ENCODE peak calls at places on chromosomes 11 and 22, in ten cellular contexts. X is brain microvascular endothelial cell; M is GM03348; T is heart right ventricle; S is SHP77 treated with DMSO at 0.1 percent for 48 hours; Q is fibroblast of the aortic adventitia; K is progenitor cell of endocrine pancreas; V is stimulated activated CD8-positive, alpha-beta memory T cell treated with anti-CD3 and anti-CD28 coated beads, Interleukin-2, amount 100 ng/mL, for 1 hour; D is brain pericyte; G is NCI-H82. C is an unnamed sample.

GRCh38 chr11:1890856-1891830 is 552 bp downstream of the PRR33 start:
- DNase-seq in X (no peak), M (no peak), T (no peak), S (no peak), Q (no peak), K (no peak), V (no peak), D (no peak), G (no peak), C (no peak)

GRCh38 chr11:80898910-80899309 is 1458.1 kb upstream of the TENM4 start:
- DNase-seq in X (no peak), M (no peak), T (no peak), S (no peak), Q (no peak), K (no peak), V (no peak), D (no peak), G (no peak), C (no peak)

GRCh38 chr11:68040121-68040956 is 1.5 kb downstream of the TCIRG1 start:
- DNase-seq in X (peak), M (peak), T (peak), S (no peak), Q (peak), K (no peak), V (no peak), D (no peak), G (peak), C (peak)

GRCh38 chr11:106594751-106595351 is 423.4 kb downstream of the GUCY1A2 start:
- DNase-seq in X (no peak), M (no peak), T (no peak), S (no peak), Q (peak), K (no peak), V (no peak), D (no peak), G (no peak), C (no peak)

GRCh38 chr11:119643212-119643877 is 85.7 kb downstream of the NECTIN1 start:
- DNase-seq in X (no peak), M (no peak), T (no peak), S (no peak), Q (no peak), K (no peak), V (no peak), D (no peak), G (no peak), C (no peak)

GRCh38 chr22:37647317-37647716 is 7.8 kb downstream of the SH3BP1 start:
- DNase-seq in X (no peak), M (no peak), T (no peak), S (no peak), Q (no peak), K (no peak), V (no peak), D (no peak), G (no peak), C (no peak)

GRCh38 chr11:44605068-44605708 is 39.7 kb downstream of the CD82 start:
- DNase-seq in X (no peak), M (no peak), T (no peak), S (no peak), Q (no peak), K (no peak), V (no peak), D (no peak), G (no peak), C (no peak)

GRCh38 chr11:128708660-128709059 is 14.8 kb downstream of the FLI1 start:
- DNase-seq in X (no peak), M (no peak), T (no peak), S (no peak), Q (no peak), K (no peak), V (no peak), D (no peak), G (no peak), C (no peak)

GRCh38 chr22:24209016-24209415 is 27.7 kb downstream of the SUSD2 start:
- DNase-seq in X (no peak), M (no peak), T (no peak), S (no peak), Q (no peak), K (no peak), V (no peak), D (no peak), G (no peak), C (no peak)

GRCh38 chr22:23621082-23621780 is 10.9 kb downstream of the DRICH1 start:
- DNase-seq in X (no peak), M (no peak), T (no peak), S (no peak), Q (no peak), K (no peak), V (no peak), D (no peak), G (no peak), C (no peak)

GRCh38 chr11:1838426-1839131 is at the start of gene TNNI2:
- DNase-seq in X (no peak), M (no peak), T (peak), S (no peak), Q (no peak), K (no peak), V (no peak), D (no peak), G (no peak), C (no peak)

GRCh38 chr22:47129902-47130301 is 367.5 kb downstream of the TBC1D22A start:
- DNase-seq in X (no peak), M (no peak), T (no peak), S (no peak), Q (no peak), K (no peak), V (no peak), D (no peak), G (no peak), C (no peak)

GRCh38 chr11:72824020-72824419 is 9.8 kb downstream of the ATG16L2 start:
- DNase-seq in X (no peak), M (no peak), T (no peak), S (no peak), Q (no peak), K (no peak), V (no peak), D (no peak), G (no peak), C (no peak)

GRCh38 chr11:22785251-22785650 is 44.4 kb downstream of the SVIP start:
- DNase-seq in X (peak), M (no peak), T (no peak), S (no peak), Q (peak), K (no peak), V (no peak), D (no peak), G (peak), C (no peak)

GRCh38 chr11:2540521-2541320 is 95.9 kb downstream of the KCNQ1 start:
- DNase-seq in X (no peak), M (no peak), T (no peak), S (no peak), Q (no peak), K (no peak), V (no peak), D (no peak), G (no peak), C (no peak)

GRCh38 chr11:115425243-115425642 is 79.0 kb downstream of the CADM1 start:
- DNase-seq in X (no peak), M (no peak), T (no peak), S (no peak), Q (no peak), K (no peak), V (no peak), D (no peak), G (no peak), C (no peak)

GRCh38 chr11:95426823-95427462 is 195.9 kb upstream of the SESN3 start:
- DNase-seq in X (no peak), M (peak), T (no peak), S (no peak), Q (no peak), K (no peak), V (no peak), D (no peak), G (no peak), C (peak)

GRCh38 chr11:70107756-70108155 is 29.6 kb downstream of the ANO1 start:
- DNase-seq in X (no peak), M (no peak), T (peak), S (no peak), Q (no peak), K (no peak), V (no peak), D (no peak), G (no peak), C (no peak)

GRCh38 chr11:66727883-66728759 is 895 bp downstream of the SPTBN2 start:
- DNase-seq in X (no peak), M (peak), T (no peak), S (no peak), Q (no peak), K (no peak), V (no peak), D (no peak), G (peak), C (peak)

GRCh38 chr11:64843971-64844329 is 503 bp downstream of the CDC42BPG start:
- DNase-seq in X (no peak), M (no peak), T (no peak), S (no peak), Q (no peak), K (no peak), V (no peak), D (no peak), G (peak), C (no peak)

GRCh38 chr11:36078686-36079055 is 134.8 kb downstream of the LDLRAD3 start:
- DNase-seq in X (no peak), M (no peak), T (no peak), S (no peak), Q (no peak), K (no peak), V (no peak), D (no peak), G (no peak), C (no peak)

GRCh38 chr22:22978637-22979036 is 91.0 kb downstream of the IGLL5 start:
- DNase-seq in X (no peak), M (no peak), T (no peak), S (no peak), Q (no peak), K (no peak), V (no peak), D (no peak), G (no peak), C (no peak)

GRCh38 chr22:46749682-46750529 is 11.9 kb upstream of the CERK start:
- DNase-seq in X (no peak), M (no peak), T (no peak), S (no peak), Q (peak), K (no peak), V (no peak), D (no peak), G (no peak), C (no peak)

GRCh38 chr11:35143509-35144102 is 4.6 kb downstream of the CD44 start:
- DNase-seq in X (no peak), M (no peak), T (no peak), S (no peak), Q (no peak), K (no peak), V (no peak), D (no peak), G (no peak), C (no peak)

C was measured in MG63.